ENCODE peak calls at places on chromosome 15, in eight cellular contexts. O is non-pigmented ciliary epithelial cell; M is stimulated activated CD8-positive, alpha-beta memory T cell treated with anti-CD3 and anti-CD28 coated beads, Interleukin-4, amount 100 ng/mL, for 4 hours; A is mucosa of descending colon; R is RWPE2; T is neural progenitor cell; U is HL-60; S is choroid plexus epithelial cell. G is an unnamed sample.

GRCh38 chr15:101288905-101289513 is 6.0 kb downstream of the SNRPA1 start:
- DNase-seq in O (no peak), M (no peak), A (no peak), R (no peak), T (peak), U (no peak), S (peak), G (no peak)

GRCh38 chr15:23447107-23447500 is at the start of gene GOLGA6L2:
- DNase-seq in O (no peak), M (no peak), A (no peak), R (no peak), T (no peak), U (no peak), S (no peak), G (no peak)

GRCh38 chr15:76566276-76566675 is 229.7 kb downstream of the ISL2 start:
- DNase-seq in O (no peak), M (no peak), A (no peak), R (no peak), T (no peak), U (no peak), S (peak), G (no peak)

GRCh38 chr15:60038111-60038521 is 34.0 kb downstream of the FOXB1 start:
- DNase-seq in O (no peak), M (no peak), A (no peak), R (no peak), T (peak), U (no peak), S (no peak), G (no peak)

GRCh38 chr15:40032125-40032839 is 6.7 kb downstream of the SRP14 start:
- DNase-seq in O (no peak), M (no peak), A (no peak), R (no peak), T (no peak), U (no peak), S (no peak), G (no peak)

GRCh38 chr15:90001062-90001682 is at the start of gene ZNF710:
- DNase-seq in O (no peak), M (no peak), A (peak), R (peak), T (peak), U (no peak), S (peak), G (no peak)

GRCh38 chr15:67143646-67144045 is 78.2 kb downstream of the SMAD3 start:
- DNase-seq in O (no peak), M (no peak), A (peak), R (no peak), T (no peak), U (no peak), S (no peak), G (no peak)

GRCh38 chr15:68991723-68992122 is 22.8 kb upstream of the NOX5 start:
- DNase-seq in O (no peak), M (no peak), A (no peak), R (peak), T (no peak), U (no peak), S (peak), G (no peak)

GRCh38 chr15:67915374-67916050 is 75.7 kb upstream of the RNU6-1 start:
- DNase-seq in O (no peak), M (no peak), A (peak), R (no peak), T (peak), U (no peak), S (no peak), G (no peak)

GRCh38 chr15:69031013-69032001 is 16.8 kb downstream of the NOX5 start:
- DNase-seq in O (no peak), M (peak), A (peak), R (no peak), T (peak), U (no peak), S (peak), G (peak)

GRCh38 chr15:43958894-43959330 is 132.1 kb downstream of the WDR76 start:
- DNase-seq in O (peak), M (no peak), A (no peak), R (no peak), T (peak), U (no peak), S (peak), G (no peak)

GRCh38 chr15:25179673-25180511 is 225.1 kb downstream of the SNRPN start:
- DNase-seq in O (no peak), M (no peak), A (peak), R (peak), T (no peak), U (no peak), S (no peak), G (peak)

GRCh38 chr15:51077565-51078153 is 17.0 kb downstream of the TNFAIP8L3 start:
- DNase-seq in O (peak), M (peak), A (peak), R (no peak), T (peak), U (no peak), S (peak), G (peak)

GRCh38 chr15:75761446-75762356 is 49.1 kb upstream of the CSPG4 start:
- DNase-seq in O (no peak), M (no peak), A (no peak), R (no peak), T (no peak), U (no peak), S (no peak), G (no peak)

GRCh38 chr15:82951472-82952155 is 906 bp downstream of the HOMER2 start:
- DNase-seq in O (no peak), M (no peak), A (no peak), R (no peak), T (no peak), U (no peak), S (peak), G (no peak)

GRCh38 chr15:54803139-54803808 is 393.5 kb downstream of the RSL24D1 start:
- DNase-seq in O (peak), M (no peak), A (no peak), R (no peak), T (no peak), U (peak), S (no peak), G (no peak)

GRCh38 chr15:98803228-98804056 is 155.1 kb downstream of the IGF1R start:
- DNase-seq in O (peak), M (no peak), A (no peak), R (no peak), T (no peak), U (no peak), S (peak), G (no peak)

GRCh38 chr15:75702431-75702830 is 10.2 kb downstream of the CSPG4 start:
- DNase-seq in O (no peak), M (no peak), A (no peak), R (no peak), T (no peak), U (no peak), S (no peak), G (no peak)

GRCh38 chr15:48939686-48940085 is 24.0 kb downstream of the SHC4 start:
- DNase-seq in O (peak), M (no peak), A (no peak), R (no peak), T (no peak), U (no peak), S (peak), G (no peak)

GRCh38 chr15:93428135-93428534 is 339.1 kb upstream of the RGMA start:
- DNase-seq in O (no peak), M (no peak), A (no peak), R (no peak), T (peak), U (no peak), S (no peak), G (peak)

GRCh38 chr15:90607361-90607760 is 77.6 kb downstream of the CRTC3 start:
- DNase-seq in O (no peak), M (no peak), A (no peak), R (no peak), T (no peak), U (no peak), S (no peak), G (no peak)

G was measured in lower leg skin.